ENCODE peak calls at places on chromosomes 11 and 22, in five cellular contexts. W is A549, O is PC-9, Q is upper lobe of right lung, E is IMR-90. S is an unnamed sample.

GRCh38 chr11:19344661-19345518 is 104.1 kb upstream of the E2F8 start:
- DNase-seq in Q (peak; percentile 68), E (peak; percentile 24), O (peak; percentile 79), W (peak; percentile 10), S (peak; percentile 76)

GRCh38 chr11:8758619-8759169 is 76.1 kb downstream of the RPL27A start:
- DNase-seq in W (no peak), O (no peak), E (no peak), Q (no peak), S (no peak)

GRCh38 chr11:127362754-127363153 is 362.2 kb upstream of the KIRREL3 start:
- DNase-seq in W (no peak), Q (no peak), E (no peak), O (no peak), S (no peak)

GRCh38 chr11:1531961-1532586 is 40.0 kb downstream of the DUSP8 start:
- DNase-seq in W (no peak), O (no peak), E (no peak), Q (no peak), S (peak; percentile 73)

GRCh38 chr11:111069076-111069475 is 176.4 kb upstream of the POU2AF2 start:
- DNase-seq in E (peak; percentile 81), W (peak; percentile 2), Q (no peak), O (peak; percentile 48), S (no peak)

GRCh38 chr11:114262681-114263509 is 33.3 kb upstream of the NNMT start:
- DNase-seq in E (peak; percentile 54), W (peak; percentile 50), O (peak; percentile 52), Q (peak; percentile 47), S (no peak)

GRCh38 chr11:74195828-74196227 is 24.7 kb downstream of the PPME1 start:
- DNase-seq in O (no peak), Q (no peak), W (no peak), E (peak; percentile 26), S (no peak)

GRCh38 chr11:70762810-70763209 is 364.5 kb downstream of the CTTN start:
- DNase-seq in W (no peak), Q (peak; percentile 67), O (no peak), E (no peak), S (no peak)

GRCh38 chr11:12377824-12378593 is 638 bp downstream of the PARVA start:
- DNase-seq in Q (peak; percentile 91), E (peak; percentile 71), O (peak; percentile 68), W (peak; percentile 88), S (peak; percentile 65)

GRCh38 chr11:87035976-87036583 is 1.7 kb upstream of the TMEM135 start:
- DNase-seq in Q (no peak), W (no peak), E (no peak), O (peak; percentile 33), S (no peak)

DNA sequence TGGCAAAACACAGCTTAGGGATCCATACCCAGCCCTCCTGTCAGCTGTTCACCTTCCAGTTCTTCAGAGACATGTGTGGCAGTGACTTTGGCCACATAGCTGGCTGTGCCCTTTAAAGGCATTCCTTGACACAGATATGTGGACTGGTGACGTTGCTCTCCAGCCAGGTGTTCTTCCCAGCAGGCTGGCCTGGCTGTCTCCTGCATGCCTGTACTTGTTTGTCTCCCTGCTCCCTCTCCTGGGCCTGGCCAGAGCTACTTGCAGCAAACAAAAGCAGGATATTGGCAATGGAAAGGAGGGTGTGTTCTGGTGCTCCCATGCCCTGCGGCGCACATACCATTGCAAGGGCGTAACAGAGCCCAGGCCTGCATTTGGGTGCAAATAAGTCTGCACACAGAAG is 38.3 kb downstream of the PIK3IP1 start:
- DNase-seq in E (no peak), O (peak; percentile 81), Q (peak; percentile 74), W (no peak), S (peak; percentile 99)
- TF ChIP-seq CTCF in E (no peak), O (no peak), Q (peak; percentile 13), W (no peak), S (peak; percentile 64)

DNA sequence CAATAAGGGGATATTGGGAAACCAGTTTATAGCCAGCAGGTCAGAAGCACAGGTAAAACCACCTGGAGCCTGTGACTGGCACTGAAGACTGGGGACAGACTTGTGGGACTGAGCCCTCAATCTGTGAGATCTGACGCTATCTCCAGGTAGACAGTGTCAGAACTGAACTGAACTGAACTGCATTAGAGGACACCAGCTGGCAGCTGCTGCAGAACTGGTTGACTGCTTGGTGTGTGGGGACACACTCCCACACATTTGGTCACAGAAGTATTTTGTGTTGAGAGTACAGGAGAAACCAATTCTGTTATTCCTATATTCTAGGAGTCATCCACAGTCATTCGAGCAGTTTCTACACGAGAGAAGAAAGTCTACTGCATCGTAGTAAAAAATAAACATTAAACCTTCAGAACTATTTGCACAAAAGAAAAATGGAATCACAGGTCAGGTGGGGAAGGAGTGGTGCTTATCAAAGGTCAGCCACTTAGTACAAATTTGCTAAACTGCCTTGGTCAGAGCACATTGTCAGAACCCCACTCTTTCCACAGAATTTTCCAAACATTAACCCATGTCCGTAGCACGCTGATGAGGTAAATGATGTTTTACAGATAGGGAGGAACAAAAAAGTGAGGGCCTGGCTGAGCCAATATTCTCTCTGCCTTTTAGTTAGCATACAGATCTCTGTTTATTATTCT is 77.2 kb downstream of the SIK3 start:
- DNase-seq in W (no peak), Q (no peak), O (no peak), E (no peak), S (no peak)
- H3K4me1 ChIP-seq in W (peaks cover 62% of the 10 kb centered on the region), Q (peaks cover 22% of the 10 kb centered on the region), O (peaks cover 34% of the 10 kb centered on the region), E (peaks cover 2% of the 10 kb centered on the region), S (peaks cover 7% of the 10 kb centered on the region)

DNA sequence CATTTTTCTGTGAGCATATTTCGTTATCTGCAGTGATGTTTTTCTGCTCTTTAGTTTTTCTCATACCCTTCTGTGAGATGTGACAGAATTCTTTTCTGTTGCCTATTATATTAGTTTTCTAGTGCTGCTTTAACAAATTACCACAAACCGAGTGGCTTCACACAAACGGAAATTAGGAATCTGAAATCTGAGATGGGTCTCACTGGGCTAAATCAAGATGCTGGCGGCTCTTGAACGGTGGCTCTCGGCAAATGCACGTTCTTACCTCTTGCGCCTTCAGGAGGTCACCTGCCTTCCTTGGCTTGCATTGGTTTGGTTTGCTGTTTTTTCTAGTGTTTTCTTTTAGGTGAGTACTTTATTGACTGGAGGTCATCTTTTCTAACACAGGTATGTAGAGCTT is 13.0 kb downstream of the ZBED4 start:
- DNase-seq in W (no peak), Q (no peak), O (no peak), E (no peak), S (no peak)
- TF ChIP-seq CTCF in W (no peak), Q (no peak), O (no peak), E (no peak), S (no peak)

GRCh38 chr11:62507023-62507422 is 39.6 kb downstream of the AHNAK start:
- DNase-seq in E (no peak), O (no peak), W (no peak), Q (no peak), S (no peak)
- H3K4me1 ChIP-seq in E (peaks cover 4% of the 10 kb centered on the region), O (peaks cover 46% of the 10 kb centered on the region), W (peaks cover 74% of the 10 kb centered on the region), Q (peaks cover 37% of the 10 kb centered on the region), S (no peaks in the 10 kb centered on the region)

DNA sequence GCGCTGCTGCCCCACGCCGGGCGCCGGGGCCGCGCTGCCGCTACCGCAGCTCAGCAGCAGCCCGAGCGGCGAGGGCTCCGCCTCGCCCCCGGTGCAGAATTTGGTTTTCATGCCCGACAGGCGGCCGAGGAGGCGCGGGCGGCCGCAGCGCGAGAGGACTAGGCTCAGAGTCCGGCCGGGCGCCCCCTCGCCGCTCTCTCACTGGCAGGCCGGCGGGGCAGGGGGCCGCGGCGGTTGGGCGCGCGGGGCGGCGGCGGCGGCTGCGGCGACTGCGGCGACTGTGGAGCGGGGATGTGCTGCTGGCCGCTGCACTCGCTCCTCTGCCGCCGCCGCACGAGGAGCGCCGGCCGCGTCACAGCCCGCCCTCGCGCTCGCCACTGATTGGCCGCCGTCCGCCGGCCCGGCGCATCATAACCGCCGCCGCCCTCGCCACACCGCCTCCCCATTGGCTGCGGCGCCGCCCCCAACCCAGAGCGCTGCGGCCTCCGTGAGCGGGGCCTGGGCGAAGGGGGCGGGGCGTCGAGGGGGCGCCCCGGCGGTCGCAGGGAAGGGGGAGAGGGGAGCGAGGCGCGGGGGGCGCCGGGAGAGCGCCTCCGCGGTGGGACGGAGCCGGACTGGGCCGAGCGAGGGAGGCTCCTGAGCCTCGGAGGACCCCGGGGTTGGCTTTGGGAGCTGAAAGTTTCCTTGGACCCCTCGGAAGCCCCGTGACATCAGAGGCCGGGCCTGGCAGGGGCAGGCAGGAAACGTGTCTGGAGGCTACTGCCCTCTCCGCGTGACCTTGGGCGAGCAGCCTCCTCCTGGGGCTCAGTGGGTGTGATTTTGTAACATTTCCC is at the start of gene CHKA:
- DNase-seq in W (peak; percentile 91), E (peak; percentile 82), O (peak; percentile 88), Q (peak; percentile 98), S (peak; percentile 47)
- TF ChIP-seq CTCF in W (no peak), E (no peak), O (no peak), Q (no peak), S (no peak)

GRCh38 chr11:33875621-33876294 is 16.1 kb downstream of the LMO2 start:
- DNase-seq in O (no peak), E (no peak), W (no peak), Q (no peak), S (no peak)
- H3K4me1 ChIP-seq in O (no peaks in the 10 kb centered on the region), E (no peaks in the 10 kb centered on the region), W (no peaks in the 10 kb centered on the region), Q (peaks cover 14% of the 10 kb centered on the region), S (no peaks in the 10 kb centered on the region)

S was measured in foreskin keratinocyte.